ENCODE peak calls at places on chromosome 1, in nine cellular contexts. V is neural crest cell; H is NCI-H2081; X is NCI-H460; F is fibroblast of the conjunctiva; T is NCI-H1105 treated with DMSO at 0.1 percent for 48 hours; B is AG20443; N is A549; Q is stimulated activated naive CD4-positive, alpha-beta T cell. S is an unnamed sample.

GRCh38 chr1:68174173-68175113 is 57.9 kb downstream of the WLS start:
- DNase-seq in V (peak; percentile 2), H (peak; percentile 63), X (peak; percentile 70), F (peak; percentile 87), T (peak; percentile 54), B (peak; percentile 88), N (peak; percentile 18), Q (no peak), S (peak; percentile 60)

GRCh38 chr1:5938068-5938740 is 54.0 kb downstream of the NPHP4 start:
- DNase-seq in V (no peak), H (no peak), X (no peak), F (no peak), T (no peak), B (peak; percentile 92), N (no peak), Q (no peak), S (no peak)

GRCh38 chr1:61626820-61627219 is 98.1 kb downstream of the TM2D1 start:
- DNase-seq in V (no peak), H (no peak), X (no peak), F (no peak), T (no peak), B (no peak), N (no peak), Q (no peak), S (no peak)

GRCh38 chr1:25505706-25506385 is 37.6 kb upstream of the LDLRAP1 start:
- DNase-seq in V (no peak), H (no peak), X (no peak), F (no peak), T (no peak), B (no peak), N (no peak), Q (no peak), S (no peak)

GRCh38 chr1:53639251-53639721 is 99.7 kb downstream of the GLIS1 start:
- DNase-seq in V (no peak), H (no peak), X (no peak), F (no peak), T (no peak), B (peak; percentile 72), N (no peak), Q (no peak), S (no peak)

GRCh38 chr1:227317541-227318002 is 720 bp downstream of the CDC42BPA start:
- DNase-seq in V (peak; percentile 64), H (peak; percentile 75), X (peak; percentile 65), F (peak; percentile 57), T (peak; percentile 38), B (peak; percentile 59), N (peak; percentile 62), Q (no peak), S (peak; percentile 63)

GRCh38 chr1:110513511-110513910 is 5.5 kb downstream of the KCNA10 start:
- DNase-seq in V (no peak), H (no peak), X (no peak), F (no peak), T (no peak), B (no peak), N (no peak), Q (no peak), S (peak; percentile 12)

GRCh38 chr1:3670823-3671251 is 18.5 kb downstream of the TP73 start:
- DNase-seq in V (no peak), H (no peak), X (no peak), F (no peak), T (no peak), B (no peak), N (no peak), Q (no peak), S (no peak)

GRCh38 chr1:167940264-167940663 is 3.4 kb upstream of the MPC2 start:
- DNase-seq in V (no peak), H (no peak), X (no peak), F (no peak), T (no peak), B (no peak), N (no peak), Q (no peak), S (no peak)

GRCh38 chr1:61498342-61498741 is 226.6 kb downstream of the TM2D1 start:
- DNase-seq in V (no peak), H (no peak), X (no peak), F (no peak), T (no peak), B (no peak), N (no peak), Q (no peak), S (no peak)

GRCh38 chr1:1238702-1239178 is 6.7 kb downstream of the B3GALT6 start:
- DNase-seq in V (no peak), H (no peak), X (no peak), F (no peak), T (no peak), B (no peak), N (no peak), Q (no peak), S (no peak)

GRCh38 chr1:236164273-236164672 is 21.9 kb downstream of the GPR137B start:
- DNase-seq in V (no peak), H (no peak), X (no peak), F (no peak), T (no peak), B (no peak), N (no peak), Q (no peak), S (no peak)

GRCh38 chr1:5765465-5765864 is 226.8 kb downstream of the NPHP4 start:
- DNase-seq in V (no peak), H (no peak), X (no peak), F (no peak), T (peak; percentile 87), B (no peak), N (no peak), Q (no peak), S (no peak)

GRCh38 chr1:33726274-33726804 is 137.5 kb upstream of the HMGB4 start:
- DNase-seq in V (no peak), H (no peak), X (no peak), F (no peak), T (no peak), B (no peak), N (no peak), Q (no peak), S (no peak)

GRCh38 chr1:171220551-171221175 is 27.6 kb upstream of the FMO1 start:
- DNase-seq in V (peak; percentile 36), H (no peak), X (no peak), F (peak; percentile 20), T (no peak), B (no peak), N (no peak), Q (no peak), S (no peak)

GRCh38 chr1:5887436-5888290 is 104.6 kb downstream of the NPHP4 start:
- DNase-seq in V (no peak), H (no peak), X (no peak), F (no peak), T (no peak), B (no peak), N (no peak), Q (no peak), S (no peak)

GRCh38 chr1:113958691-113959090 is 20.6 kb upstream of the OLFML3 start:
- DNase-seq in V (no peak), H (no peak), X (no peak), F (no peak), T (no peak), B (no peak), N (no peak), Q (no peak), S (no peak)

GRCh38 chr1:90957497-90957896 is 64.3 kb downstream of the ZNF644 start:
- DNase-seq in V (no peak), H (no peak), X (no peak), F (no peak), T (no peak), B (no peak), N (no peak), Q (no peak), S (no peak)

GRCh38 chr1:116273042-116273783 is 99.8 kb upstream of the ATP1A1 start:
- DNase-seq in V (no peak), H (no peak), X (no peak), F (no peak), T (no peak), B (no peak), N (no peak), Q (no peak), S (no peak)

GRCh38 chr1:116889417-116889816 is 20.3 kb upstream of the PTGFRN start:
- DNase-seq in V (no peak), H (no peak), X (no peak), F (no peak), T (no peak), B (no peak), N (no peak), Q (no peak), S (no peak)

GRCh38 chr1:212688338-212689047 is 11.1 kb downstream of the BATF3 start:
- DNase-seq in V (no peak), H (no peak), X (no peak), F (no peak), T (no peak), B (no peak), N (no peak), Q (no peak), S (no peak)

GRCh38 chr1:7491089-7491817 is 279.8 kb upstream of the VAMP3 start:
- DNase-seq in V (no peak), H (peak; percentile 99), X (no peak), F (no peak), T (peak; percentile 98), B (peak; percentile 82), N (no peak), Q (no peak), S (peak; percentile 83)

GRCh38 chr1:98515744-98516143 is 145.8 kb upstream of the SNX7 start:
- DNase-seq in V (no peak), H (no peak), X (no peak), F (no peak), T (no peak), B (no peak), N (no peak), Q (no peak), S (no peak)

GRCh38 chr1:219518168-219518905 is 94.6 kb downstream of the ZC3H11B start:
- DNase-seq in V (no peak), H (no peak), X (no peak), F (peak; percentile 13), T (no peak), B (no peak), N (peak; percentile 13), Q (no peak), S (no peak)

GRCh38 chr1:107389410-107390075 is 248.7 kb downstream of the NTNG1 start:
- DNase-seq in V (no peak), H (no peak), X (no peak), F (no peak), T (no peak), B (peak; percentile 52), N (no peak), Q (no peak), S (no peak)

GRCh38 chr1:206766251-206766856 is 4.2 kb upstream of the IL19 start:
- DNase-seq in V (no peak), H (no peak), X (no peak), F (no peak), T (no peak), B (peak; percentile 83), N (no peak), Q (peak; percentile 50), S (no peak)

GRCh38 chr1:178946855-178947687 is 76.2 kb upstream of the ANGPTL1 start:
- DNase-seq in V (no peak), H (peak; percentile 43), X (no peak), F (no peak), T (no peak), B (no peak), N (no peak), Q (no peak), S (peak; percentile 1)

GRCh38 chr1:108503062-108503740 is 53.1 kb downstream of the NBPF6 start:
- DNase-seq in V (no peak), H (no peak), X (peak; percentile 48), F (no peak), T (no peak), B (peak; percentile 85), N (peak; percentile 13), Q (no peak), S (no peak)

GRCh38 chr1:5873556-5873955 is 118.7 kb downstream of the NPHP4 start:
- DNase-seq in V (no peak), H (no peak), X (no peak), F (no peak), T (no peak), B (no peak), N (no peak), Q (no peak), S (no peak)

GRCh38 chr1:185499986-185500626 is 183.1 kb upstream of the IVNS1ABP start:
- DNase-seq in V (no peak), H (no peak), X (no peak), F (peak; percentile 10), T (no peak), B (peak; percentile 82), N (no peak), Q (no peak), S (no peak)